ENCODE peak calls at places on chromosome 2, in five cellular contexts. V is left ventricle myocardium superior, G is left lung, F is hypothalamus, W is cardiac fibroblast. T is an unnamed sample.

GRCh38 chr2:231321556-231322334 is 73.8 kb upstream of the B3GNT7 start:
- DNase-seq in V (peak), G (peak), F (no peak), W (no peak), T (no peak)

GRCh38 chr2:186484062-186484735 is 1.9 kb upstream of the ZC3H15 start:
- DNase-seq in V (no peak), G (no peak), F (no peak), W (no peak), T (no peak)

GRCh38 chr2:70094978-70095832 is 7.9 kb downstream of the PCBP1 start:
- DNase-seq in V (peak), G (no peak), F (no peak), W (peak), T (peak)

GRCh38 chr2:88903744-88904353 is 212.4 kb downstream of the RPIA start:
- DNase-seq in V (no peak), G (no peak), F (no peak), W (peak), T (no peak)

GRCh38 chr2:219352448-219353023 is 20.0 kb upstream of the RESP18 start:
- DNase-seq in V (no peak), G (no peak), F (no peak), W (peak), T (no peak)

GRCh38 chr2:62382757-62383156 is 123.2 kb downstream of the TMEM17 start:
- DNase-seq in V (no peak), G (no peak), F (no peak), W (peak), T (no peak)

GRCh38 chr2:234771985-234772774 is 179.6 kb upstream of the SH3BP4 start:
- DNase-seq in V (no peak), G (no peak), F (no peak), W (peak), T (no peak)

GRCh38 chr2:69589973-69590652 is 53.4 kb downstream of the AAK1 start:
- DNase-seq in V (no peak), G (no peak), F (no peak), W (peak), T (no peak)

GRCh38 chr2:173355866-173356508 is 1.3 kb downstream of the CDCA7 start:
- DNase-seq in V (no peak), G (no peak), F (no peak), W (no peak), T (no peak)

GRCh38 chr2:56034258-56034657 is 110.7 kb upstream of the EFEMP1 start:
- DNase-seq in V (no peak), G (no peak), F (no peak), W (no peak), T (no peak)

GRCh38 chr2:32135409-32135808 is 30.3 kb upstream of the SLC30A6 start:
- DNase-seq in V (no peak), G (no peak), F (no peak), W (peak), T (no peak)

GRCh38 chr2:211103989-211104388 is 547.6 kb downstream of the CPS1 start:
- DNase-seq in V (no peak), G (no peak), F (no peak), W (peak), T (no peak)

GRCh38 chr2:219958941-219959340 is 331.5 kb downstream of the SLC4A3 start:
- DNase-seq in V (no peak), G (no peak), F (no peak), W (no peak), T (no peak)

GRCh38 chr2:62446491-62446890 is 59.5 kb downstream of the TMEM17 start:
- DNase-seq in V (no peak), G (no peak), F (no peak), W (no peak), T (no peak)

GRCh38 chr2:46784278-46784677 is 131.3 kb downstream of the MCFD2 start:
- DNase-seq in V (no peak), G (no peak), F (no peak), W (no peak), T (no peak)

GRCh38 chr2:135265960-135266490 is 213.9 kb downstream of the RAB3GAP1 start:
- DNase-seq in V (no peak), G (no peak), F (no peak), W (no peak), T (no peak)

GRCh38 chr2:28543316-28544068 is 47.6 kb downstream of the PLB1 start:
- DNase-seq in V (no peak), G (no peak), F (no peak), W (peak), T (no peak)

GRCh38 chr2:205543937-205544702 is 138.2 kb upstream of the NRP2 start:
- DNase-seq in V (no peak), G (no peak), F (no peak), W (no peak), T (no peak)

GRCh38 chr2:96082211-96083063 is 33.9 kb downstream of the ADRA2B start:
- DNase-seq in V (peak), G (no peak), F (no peak), W (no peak), T (peak)

GRCh38 chr2:238259085-238260020 is 19.5 kb upstream of the HES6 start:
- DNase-seq in V (peak), G (peak), F (no peak), W (no peak), T (no peak)

GRCh38 chr2:20447437-20448245 is 767 bp downstream of the RHOB start:
- DNase-seq in V (peak), G (peak), F (no peak), W (peak), T (peak)

GRCh38 chr2:204072443-204073324 is 136.1 kb downstream of the ICOS start:
- DNase-seq in V (no peak), G (no peak), F (no peak), W (peak), T (no peak)

GRCh38 chr2:226798422-226799210 is 1.0 kb downstream of the IRS1 start:
- DNase-seq in V (peak), G (peak), F (peak), W (peak), T (peak)

GRCh38 chr2:68936462-68936861 is 16.2 kb downstream of the GKN2 start:
- DNase-seq in V (no peak), G (no peak), F (no peak), W (peak), T (no peak)

GRCh38 chr2:229431331-229431954 is 160.4 kb upstream of the PID1 start:
- DNase-seq in V (no peak), G (no peak), F (no peak), W (peak), T (no peak)

GRCh38 chr2:228614741-228615140 is 433.3 kb upstream of the SPHKAP start:
- DNase-seq in V (no peak), G (no peak), F (no peak), W (no peak), T (no peak)

GRCh38 chr2:170823800-170824153 is 7.1 kb downstream of the GAD1 start:
- DNase-seq in V (no peak), G (no peak), F (no peak), W (no peak), T (no peak)

GRCh38 chr2:64114063-64114911 is 29.9 kb downstream of the PELI1 start:
- DNase-seq in V (no peak), G (no peak), F (no peak), W (peak), T (no peak)

GRCh38 chr2:28956415-28956826 is 24.7 kb upstream of the TOGARAM2 start:
- DNase-seq in V (no peak), G (no peak), F (no peak), W (peak), T (no peak)

GRCh38 chr2:98514879-98515570 is 70.4 kb downstream of the INPP4A start:
- DNase-seq in V (no peak), G (no peak), F (no peak), W (peak), T (no peak)

GRCh38 chr2:206422493-206422892 is 20.8 kb upstream of the ADAM23 start:
- DNase-seq in V (no peak), G (no peak), F (no peak), W (peak), T (no peak)

GRCh38 chr2:180847073-180847472 is 133.3 kb upstream of the UBE2E3 start:
- DNase-seq in V (no peak), G (no peak), F (no peak), W (no peak), T (no peak)

GRCh38 chr2:29238497-29238896 is 123.3 kb downstream of the CLIP4 start:
- DNase-seq in V (no peak), G (no peak), F (no peak), W (peak), T (no peak)

GRCh38 chr2:223052710-223053261 is 796 bp downstream of the KCNE4 start:
- DNase-seq in V (peak), G (peak), F (no peak), W (no peak), T (no peak)

GRCh38 chr2:60331106-60331809 is 222.2 kb downstream of the BCL11A start:
- DNase-seq in V (no peak), G (no peak), F (no peak), W (no peak), T (no peak)

GRCh38 chr2:37085731-37086147 is 1.4 kb downstream of the GPATCH11 start:
- DNase-seq in V (no peak), G (no peak), F (no peak), W (peak), T (no peak)

GRCh38 chr2:222842517-222843174 is 18.2 kb upstream of the ACSL3 start:
- DNase-seq in V (no peak), G (no peak), F (no peak), W (peak), T (no peak)

T was measured in breast epithelium.